ENCODE peak calls at places on chromosome 4, in nine cellular contexts. One of them, this sample, is unnamed.

GRCh38 chr4:37675587-37676290 is 10.4 kb downstream of the RELL1 start:
- DNase-seq in suprapubic skin: no peak
- DNase-seq in ovary: no peak
- DNase-seq in sigmoid colon: no peak
- DNase-seq in transverse colon: peak; percentile 56
- DNase-seq in A549: no peak
- DNase-seq in K562: no peak
- DNase-seq in stomach: peak; percentile 51
- DNase-seq in SK-N-SH: no peak
- DNase-seq in this sample: no peak

GRCh38 chr4:43132010-43132582 is 239.6 kb downstream of the GRXCR1 start:
- DNase-seq in K562: peak; percentile 31
- DNase-seq in suprapubic skin: no peak
- DNase-seq in A549: peak; percentile 2
- DNase-seq in sigmoid colon: no peak
- DNase-seq in ovary: peak; percentile 69
- DNase-seq in transverse colon: peak; percentile 31
- DNase-seq in stomach: peak; percentile 81
- DNase-seq in SK-N-SH: peak; percentile 34
- DNase-seq in this sample: peak; percentile 16

GRCh38 chr4:8201341-8201781 is 2.3 kb downstream of the SH3TC1 start:
- DNase-seq in ovary: no peak
- DNase-seq in SK-N-SH: no peak
- DNase-seq in sigmoid colon: no peak
- DNase-seq in K562: no peak
- DNase-seq in transverse colon: peak; percentile 42
- DNase-seq in stomach: no peak
- DNase-seq in suprapubic skin: no peak
- DNase-seq in A549: no peak
- DNase-seq in this sample: no peak

GRCh38 chr4:55330241-55330640 is 15.8 kb upstream of the SRD5A3 start:
- DNase-seq in A549: no peak
- DNase-seq in suprapubic skin: no peak
- DNase-seq in ovary: no peak
- DNase-seq in stomach: no peak
- DNase-seq in sigmoid colon: no peak
- DNase-seq in transverse colon: no peak
- DNase-seq in K562: no peak
- DNase-seq in SK-N-SH: no peak
- DNase-seq in this sample: no peak

GRCh38 chr4:53921856-53922255 is 142.5 kb downstream of the CHIC2 start:
- DNase-seq in ovary: no peak
- DNase-seq in SK-N-SH: no peak
- DNase-seq in sigmoid colon: no peak
- DNase-seq in suprapubic skin: no peak
- DNase-seq in K562: no peak
- DNase-seq in transverse colon: no peak
- DNase-seq in A549: no peak
- DNase-seq in stomach: no peak
- DNase-seq in this sample: no peak

GRCh38 chr4:115145393-115146160 is 32.2 kb upstream of the NDST4 start:
- DNase-seq in ovary: no peak
- DNase-seq in sigmoid colon: no peak
- DNase-seq in A549: no peak
- DNase-seq in suprapubic skin: no peak
- DNase-seq in stomach: peak; percentile 33
- DNase-seq in K562: no peak
- DNase-seq in SK-N-SH: no peak
- DNase-seq in transverse colon: peak; percentile 22
- DNase-seq in this sample: no peak

GRCh38 chr4:81510643-81511189 is 39.0 kb upstream of the RASGEF1B start:
- DNase-seq in sigmoid colon: no peak
- DNase-seq in SK-N-SH: no peak
- DNase-seq in A549: no peak
- DNase-seq in stomach: no peak
- DNase-seq in suprapubic skin: no peak
- DNase-seq in K562: no peak
- DNase-seq in transverse colon: no peak
- DNase-seq in ovary: no peak
- DNase-seq in this sample: no peak

GRCh38 chr4:73735231-73735630 is 5.1 kb upstream of the CXCL8 start:
- DNase-seq in transverse colon: no peak
- DNase-seq in sigmoid colon: no peak
- DNase-seq in ovary: no peak
- DNase-seq in A549: no peak
- DNase-seq in K562: no peak
- DNase-seq in SK-N-SH: no peak
- DNase-seq in stomach: no peak
- DNase-seq in suprapubic skin: no peak
- DNase-seq in this sample: no peak

GRCh38 chr4:142917678-142918077 is 71.6 kb upstream of the INPP4B start:
- DNase-seq in K562: no peak
- DNase-seq in SK-N-SH: no peak
- DNase-seq in ovary: no peak
- DNase-seq in sigmoid colon: no peak
- DNase-seq in suprapubic skin: no peak
- DNase-seq in transverse colon: no peak
- DNase-seq in A549: no peak
- DNase-seq in stomach: no peak
- DNase-seq in this sample: no peak

GRCh38 chr4:10461091-10461849 is 4.0 kb upstream of the ZNF518B start:
- DNase-seq in SK-N-SH: peak; percentile 92
- DNase-seq in A549: peak; percentile 9
- DNase-seq in stomach: peak; percentile 62
- DNase-seq in transverse colon: peak; percentile 57
- DNase-seq in sigmoid colon: no peak
- DNase-seq in ovary: peak; percentile 59
- DNase-seq in K562: peak; percentile 83
- DNase-seq in suprapubic skin: no peak
- DNase-seq in this sample: peak; percentile 10

GRCh38 chr4:186216465-186217024 is 10.8 kb upstream of the KLKB1 start:
- DNase-seq in K562: no peak
- DNase-seq in suprapubic skin: no peak
- DNase-seq in SK-N-SH: peak; percentile 68
- DNase-seq in ovary: no peak
- DNase-seq in A549: no peak
- DNase-seq in transverse colon: no peak
- DNase-seq in stomach: no peak
- DNase-seq in sigmoid colon: no peak
- DNase-seq in this sample: no peak

GRCh38 chr4:26058537-26058936 is 144.5 kb downstream of the SMIM20 start:
- DNase-seq in stomach: peak; percentile 58
- DNase-seq in sigmoid colon: no peak
- DNase-seq in SK-N-SH: peak; percentile 69
- DNase-seq in transverse colon: no peak
- DNase-seq in suprapubic skin: no peak
- DNase-seq in ovary: no peak
- DNase-seq in K562: no peak
- DNase-seq in A549: no peak
- DNase-seq in this sample: no peak

GRCh38 chr4:138951764-138952163 is 63.8 kb upstream of the NOCT start:
- DNase-seq in A549: no peak
- DNase-seq in K562: no peak
- DNase-seq in stomach: no peak
- DNase-seq in ovary: no peak
- DNase-seq in transverse colon: no peak
- DNase-seq in SK-N-SH: no peak
- DNase-seq in suprapubic skin: no peak
- DNase-seq in sigmoid colon: no peak
- DNase-seq in this sample: no peak

GRCh38 chr4:184265566-184266351 is 48.1 kb upstream of the ENPP6 start:
- DNase-seq in transverse colon: peak; percentile 49
- DNase-seq in suprapubic skin: no peak
- DNase-seq in stomach: no peak
- DNase-seq in A549: peak; percentile 61
- DNase-seq in K562: peak; percentile 31
- DNase-seq in sigmoid colon: no peak
- DNase-seq in ovary: no peak
- DNase-seq in SK-N-SH: no peak
- DNase-seq in this sample: no peak

DNA sequence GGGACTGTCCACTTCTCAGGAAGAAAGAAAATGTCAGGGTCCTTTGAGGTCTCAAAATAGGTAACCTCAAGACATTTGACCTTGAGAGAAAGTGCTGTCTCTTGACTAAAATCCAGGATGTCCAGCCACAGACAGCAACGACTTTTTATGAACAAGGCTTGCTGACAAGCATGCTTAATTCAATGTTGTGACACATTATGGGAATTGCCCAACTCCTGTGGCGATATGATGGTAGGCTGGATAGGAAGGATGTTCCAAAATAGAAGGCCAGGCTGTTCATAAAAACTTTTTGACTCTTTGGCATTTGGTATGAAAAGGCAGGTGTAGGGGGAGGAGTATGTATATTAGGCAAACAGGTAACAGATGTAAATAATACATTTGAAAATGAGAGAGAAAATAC is 50.8 kb upstream of the EDNRA start:
- DNase-seq in ovary: no peak
- DNase-seq in A549: no peak
- DNase-seq in sigmoid colon: no peak
- DNase-seq in transverse colon: no peak
- DNase-seq in K562: no peak
- DNase-seq in suprapubic skin: no peak
- DNase-seq in SK-N-SH: no peak
- DNase-seq in stomach: no peak
- DNase-seq in this sample: no peak
- TF ChIP-seq EP300 in ovary: no peak
- TF ChIP-seq EP300 in A549: no peak
- TF ChIP-seq EP300 in sigmoid colon: no peak
- TF ChIP-seq EP300 in transverse colon: no peak
- TF ChIP-seq EP300 in K562: no peak
- TF ChIP-seq EP300 in suprapubic skin: no peak
- TF ChIP-seq EP300 in SK-N-SH: no peak
- TF ChIP-seq EP300 in stomach: no peak
- TF ChIP-seq EP300 in this sample: no peak

GRCh38 chr4:17066972-17067371 is 168.5 kb upstream of the LDB2 start:
- DNase-seq in A549: peak; percentile 3
- DNase-seq in transverse colon: no peak
- DNase-seq in sigmoid colon: no peak
- DNase-seq in K562: no peak
- DNase-seq in stomach: no peak
- DNase-seq in suprapubic skin: no peak
- DNase-seq in ovary: no peak
- DNase-seq in SK-N-SH: no peak
- DNase-seq in this sample: no peak
- H3K4me1 ChIP-seq in A549: peaks cover 2% of the 10 kb centered on the region
- H3K4me1 ChIP-seq in transverse colon: no peaks in the 10 kb centered on the region
- H3K4me1 ChIP-seq in sigmoid colon: peaks cover 24% of the 10 kb centered on the region
- H3K4me1 ChIP-seq in K562: no peaks in the 10 kb centered on the region
- H3K4me1 ChIP-seq in stomach: no peaks in the 10 kb centered on the region
- H3K4me1 ChIP-seq in suprapubic skin: peaks cover 20% of the 10 kb centered on the region
- H3K4me1 ChIP-seq in ovary: no peaks in the 10 kb centered on the region
- H3K4me1 ChIP-seq in SK-N-SH: peaks cover 46% of the 10 kb centered on the region
- H3K4me1 ChIP-seq in this sample: peaks cover 11% of the 10 kb centered on the region

DNA sequence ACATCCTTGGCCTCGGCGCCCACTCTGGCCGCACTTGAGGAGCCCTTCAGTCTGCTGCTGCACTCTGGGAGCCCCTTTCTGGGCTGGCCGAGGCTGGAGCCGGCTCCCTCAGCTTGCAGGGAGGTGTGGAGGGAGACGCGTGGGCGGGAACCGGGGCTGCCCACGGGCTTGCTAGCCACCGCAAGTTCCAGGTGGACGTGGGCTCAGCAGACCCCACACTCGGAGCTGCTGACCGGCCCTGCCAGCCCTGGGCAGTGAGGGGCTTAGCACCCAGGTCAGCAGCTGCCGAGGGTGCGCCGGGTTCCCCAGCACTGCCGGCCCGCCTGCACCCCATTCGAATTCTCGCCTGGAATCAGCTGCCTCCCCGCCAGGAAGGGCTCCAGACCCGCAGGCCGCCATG is 1892.3 kb upstream of the PCDH7 start:
- DNase-seq in ovary: no peak
- DNase-seq in suprapubic skin: no peak
- DNase-seq in A549: no peak
- DNase-seq in sigmoid colon: no peak
- DNase-seq in stomach: no peak
- DNase-seq in K562: no peak
- DNase-seq in SK-N-SH: no peak
- DNase-seq in transverse colon: no peak
- DNase-seq in this sample: no peak
- H3K9me3 ChIP-seq in ovary: no peaks in the 10 kb centered on the region
- H3K9me3 ChIP-seq in suprapubic skin: no peaks in the 10 kb centered on the region
- H3K9me3 ChIP-seq in A549: no peaks in the 10 kb centered on the region
- H3K9me3 ChIP-seq in sigmoid colon: no peaks in the 10 kb centered on the region
- H3K9me3 ChIP-seq in stomach: no peaks in the 10 kb centered on the region
- H3K9me3 ChIP-seq in K562: no peaks in the 10 kb centered on the region
- H3K9me3 ChIP-seq in SK-N-SH: no peaks in the 10 kb centered on the region
- H3K9me3 ChIP-seq in transverse colon: no peaks in the 10 kb centered on the region
- H3K9me3 ChIP-seq in this sample: no peaks in the 10 kb centered on the region

DNA sequence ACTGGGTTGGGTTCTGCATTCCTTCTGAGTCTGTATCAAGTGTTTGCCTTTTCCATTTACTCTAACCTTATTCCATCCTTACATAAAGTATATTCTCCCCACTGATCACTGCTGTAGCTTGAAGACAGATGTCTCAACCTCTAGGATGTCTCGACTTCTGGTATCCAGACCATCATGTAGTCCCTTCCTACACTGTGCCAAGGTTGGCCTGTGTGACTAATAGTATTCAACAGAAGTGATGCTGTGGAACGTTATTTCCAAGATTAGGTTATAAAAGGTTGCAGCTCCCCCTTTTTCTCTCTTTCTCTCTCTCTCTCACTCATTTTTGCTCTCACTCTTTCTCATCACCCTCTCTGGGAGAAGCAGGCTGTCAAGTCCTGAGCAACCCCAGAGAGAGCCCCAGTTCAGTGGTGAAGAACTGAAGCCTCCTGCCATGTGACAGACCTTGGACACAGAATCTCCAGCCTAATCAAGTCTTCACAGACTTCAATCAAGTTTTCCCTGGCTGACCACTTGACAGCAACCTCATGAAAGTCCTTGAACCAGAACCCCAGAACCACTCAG is 75.4 kb downstream of the PRDM5 start:
- DNase-seq in SK-N-SH: no peak
- DNase-seq in A549: no peak
- DNase-seq in stomach: no peak
- DNase-seq in sigmoid colon: no peak
- DNase-seq in transverse colon: no peak
- DNase-seq in ovary: no peak
- DNase-seq in suprapubic skin: no peak
- DNase-seq in K562: no peak
- DNase-seq in this sample: no peak
- TF ChIP-seq EP300 in SK-N-SH: no peak
- TF ChIP-seq EP300 in A549: no peak
- TF ChIP-seq EP300 in stomach: no peak
- TF ChIP-seq EP300 in sigmoid colon: no peak
- TF ChIP-seq EP300 in transverse colon: no peak
- TF ChIP-seq EP300 in ovary: no peak
- TF ChIP-seq EP300 in suprapubic skin: no peak
- TF ChIP-seq EP300 in K562: no peak
- TF ChIP-seq EP300 in this sample: no peak

GRCh38 chr4:61648264-61648663 is 448.1 kb downstream of the ADGRL3 start:
- DNase-seq in SK-N-SH: no peak
- DNase-seq in ovary: no peak
- DNase-seq in stomach: no peak
- DNase-seq in A549: no peak
- DNase-seq in K562: no peak
- DNase-seq in sigmoid colon: no peak
- DNase-seq in transverse colon: no peak
- DNase-seq in suprapubic skin: no peak
- DNase-seq in this sample: no peak
- H3K4me1 ChIP-seq in SK-N-SH: no peaks in the 10 kb centered on the region
- H3K4me1 ChIP-seq in ovary: no peaks in the 10 kb centered on the region
- H3K4me1 ChIP-seq in stomach: no peaks in the 10 kb centered on the region
- H3K4me1 ChIP-seq in A549: no peaks in the 10 kb centered on the region
- H3K4me1 ChIP-seq in K562: no peaks in the 10 kb centered on the region
- H3K4me1 ChIP-seq in sigmoid colon: no peaks in the 10 kb centered on the region
- H3K4me1 ChIP-seq in transverse colon: no peaks in the 10 kb centered on the region
- H3K4me1 ChIP-seq in suprapubic skin: no peaks in the 10 kb centered on the region
- H3K4me1 ChIP-seq in this sample: no peaks in the 10 kb centered on the region